ENCODE peak calls at places on chromosome 3, in six cellular contexts. One of them, this sample, is unnamed. For H3K4me1 and H3K27me3, the result is how much of the 10 kb centered on the place peaks cover.

GRCh38 chr3:169812844-169813677 is at the start of the genes LRRC34 and LRRIQ4:
- DNase-seq in endodermal cell: peak
- DNase-seq in SK-N-SH: peak
- DNase-seq in mesendoderm: peak
- DNase-seq in CD8-positive, alpha-beta memory T cell: peak
- DNase-seq in pancreas: peak
- DNase-seq in this sample: peak

GRCh38 chr3:17014734-17015133 is 130.0 kb downstream of the PLCL2 start:
- DNase-seq in endodermal cell: no peak
- DNase-seq in SK-N-SH: no peak
- DNase-seq in mesendoderm: no peak
- DNase-seq in CD8-positive, alpha-beta memory T cell: no peak
- DNase-seq in pancreas: no peak
- DNase-seq in this sample: no peak

GRCh38 chr3:143991713-143992112 is 20.1 kb downstream of the DIPK2A start:
- DNase-seq in endodermal cell: no peak
- DNase-seq in SK-N-SH: no peak
- DNase-seq in mesendoderm: no peak
- DNase-seq in CD8-positive, alpha-beta memory T cell: no peak
- DNase-seq in pancreas: no peak
- DNase-seq in this sample: no peak

GRCh38 chr3:114872588-114872987 is 274.5 kb downstream of the ZBTB20 start:
- DNase-seq in endodermal cell: no peak
- DNase-seq in SK-N-SH: no peak
- DNase-seq in mesendoderm: no peak
- DNase-seq in CD8-positive, alpha-beta memory T cell: no peak
- DNase-seq in pancreas: no peak
- DNase-seq in this sample: no peak

GRCh38 chr3:161409069-161409468 is 37.8 kb upstream of the SPTSSB start:
- DNase-seq in endodermal cell: peak
- DNase-seq in SK-N-SH: peak
- DNase-seq in mesendoderm: peak
- DNase-seq in CD8-positive, alpha-beta memory T cell: peak
- DNase-seq in pancreas: no peak
- DNase-seq in this sample: peak

GRCh38 chr3:55090310-55090709 is 162.5 kb upstream of the LRTM1 start:
- DNase-seq in endodermal cell: no peak
- DNase-seq in SK-N-SH: no peak
- DNase-seq in mesendoderm: no peak
- DNase-seq in CD8-positive, alpha-beta memory T cell: no peak
- DNase-seq in pancreas: no peak
- DNase-seq in this sample: no peak

GRCh38 chr3:17355591-17355990 is 386.8 kb downstream of the TBC1D5 start:
- DNase-seq in endodermal cell: no peak
- DNase-seq in SK-N-SH: no peak
- DNase-seq in mesendoderm: no peak
- DNase-seq in CD8-positive, alpha-beta memory T cell: no peak
- DNase-seq in pancreas: no peak
- DNase-seq in this sample: no peak

GRCh38 chr3:35484939-35485605 is 154.3 kb upstream of the ARPP21 start:
- DNase-seq in endodermal cell: no peak
- DNase-seq in SK-N-SH: no peak
- DNase-seq in mesendoderm: no peak
- DNase-seq in CD8-positive, alpha-beta memory T cell: no peak
- DNase-seq in pancreas: no peak
- DNase-seq in this sample: no peak

GRCh38 chr3:9623148-9623547 is 26.2 kb upstream of the MTMR14 start:
- DNase-seq in endodermal cell: no peak
- DNase-seq in SK-N-SH: peak
- DNase-seq in mesendoderm: no peak
- DNase-seq in CD8-positive, alpha-beta memory T cell: no peak
- DNase-seq in pancreas: no peak
- DNase-seq in this sample: no peak

GRCh38 chr3:171876651-171877272 is 33.6 kb downstream of the TMEM212 start:
- DNase-seq in endodermal cell: no peak
- DNase-seq in SK-N-SH: no peak
- DNase-seq in mesendoderm: no peak
- DNase-seq in CD8-positive, alpha-beta memory T cell: no peak
- DNase-seq in pancreas: no peak
- DNase-seq in this sample: no peak

GRCh38 chr3:4994144-4994730 is 15.0 kb downstream of the BHLHE40 start:
- DNase-seq in endodermal cell: peak
- DNase-seq in SK-N-SH: no peak
- DNase-seq in mesendoderm: no peak
- DNase-seq in CD8-positive, alpha-beta memory T cell: no peak
- DNase-seq in pancreas: no peak
- DNase-seq in this sample: no peak

GRCh38 chr3:59731909-59732308 is 682.1 kb upstream of the CFAP20DC start:
- DNase-seq in endodermal cell: no peak
- DNase-seq in SK-N-SH: no peak
- DNase-seq in mesendoderm: no peak
- DNase-seq in CD8-positive, alpha-beta memory T cell: no peak
- DNase-seq in pancreas: no peak
- DNase-seq in this sample: no peak

GRCh38 chr3:129469026-129469425 is 29.0 kb downstream of the IFT122 start:
- DNase-seq in endodermal cell: no peak
- DNase-seq in SK-N-SH: no peak
- DNase-seq in mesendoderm: no peak
- DNase-seq in CD8-positive, alpha-beta memory T cell: no peak
- DNase-seq in pancreas: no peak
- DNase-seq in this sample: no peak

DNA sequence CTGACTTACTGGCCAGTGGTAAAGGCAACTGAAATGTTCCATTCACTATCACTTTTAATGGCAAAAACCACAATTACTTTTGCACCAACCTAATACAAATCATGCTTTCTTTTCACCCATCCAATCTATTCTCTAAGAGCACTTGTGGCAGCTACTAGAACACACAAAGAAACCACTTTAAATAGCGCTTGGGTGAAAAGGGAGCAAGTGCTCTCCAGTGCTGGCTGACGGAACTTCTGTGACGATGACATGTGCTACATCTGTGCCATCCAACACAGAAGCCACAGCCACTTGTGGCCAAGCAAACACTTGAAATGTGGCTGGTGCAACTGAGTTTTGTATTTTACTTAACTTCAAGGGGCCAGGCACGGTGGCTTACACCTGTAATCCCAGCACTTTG is 18.9 kb downstream of the SH3BP5 start:
- DNase-seq in endodermal cell: no peak
- DNase-seq in SK-N-SH: no peak
- DNase-seq in mesendoderm: no peak
- DNase-seq in CD8-positive, alpha-beta memory T cell: peak
- DNase-seq in pancreas: no peak
- DNase-seq in this sample: no peak
- H3K4me1 ChIP-seq in endodermal cell: under half
- H3K4me1 ChIP-seq in SK-N-SH: under half
- H3K4me1 ChIP-seq in mesendoderm: under half
- H3K4me1 ChIP-seq in CD8-positive, alpha-beta memory T cell: half or more
- H3K4me1 ChIP-seq in pancreas: under half
- H3K4me1 ChIP-seq in this sample: under half

GRCh38 chr3:60742606-60743145 is 508.6 kb downstream of the FHIT start:
- DNase-seq in endodermal cell: peak
- DNase-seq in SK-N-SH: no peak
- DNase-seq in mesendoderm: peak
- DNase-seq in CD8-positive, alpha-beta memory T cell: no peak
- DNase-seq in pancreas: no peak
- DNase-seq in this sample: no peak
- H3K27me3 ChIP-seq in endodermal cell: under half
- H3K27me3 ChIP-seq in SK-N-SH: under half
- H3K27me3 ChIP-seq in mesendoderm: under half
- H3K27me3 ChIP-seq in CD8-positive, alpha-beta memory T cell: under half
- H3K27me3 ChIP-seq in pancreas: under half
- H3K27me3 ChIP-seq in this sample: under half

GRCh38 chr3:123389338-123389910 is 59.5 kb downstream of the ADCY5 start:
- DNase-seq in endodermal cell: no peak
- DNase-seq in SK-N-SH: no peak
- DNase-seq in mesendoderm: no peak
- DNase-seq in CD8-positive, alpha-beta memory T cell: no peak
- DNase-seq in pancreas: no peak
- DNase-seq in this sample: no peak

GRCh38 chr3:123388811-123389210 is 60.1 kb downstream of the ADCY5 start:
- DNase-seq in endodermal cell: no peak
- DNase-seq in SK-N-SH: no peak
- DNase-seq in mesendoderm: no peak
- DNase-seq in CD8-positive, alpha-beta memory T cell: no peak
- DNase-seq in pancreas: no peak
- DNase-seq in this sample: peak

GRCh38 chr3:123392871-123393620 is 55.8 kb downstream of the ADCY5 start:
- DNase-seq in endodermal cell: no peak
- DNase-seq in SK-N-SH: no peak
- DNase-seq in mesendoderm: no peak
- DNase-seq in CD8-positive, alpha-beta memory T cell: no peak
- DNase-seq in pancreas: no peak
- DNase-seq in this sample: no peak

GRCh38 chr3:123392368-123392767 is 56.5 kb downstream of the ADCY5 start:
- DNase-seq in endodermal cell: no peak
- DNase-seq in SK-N-SH: no peak
- DNase-seq in mesendoderm: no peak
- DNase-seq in CD8-positive, alpha-beta memory T cell: no peak
- DNase-seq in pancreas: no peak
- DNase-seq in this sample: no peak

GRCh38 chr3:123390865-123391613 is 57.9 kb downstream of the ADCY5 start:
- DNase-seq in endodermal cell: no peak
- DNase-seq in SK-N-SH: peak
- DNase-seq in mesendoderm: no peak
- DNase-seq in CD8-positive, alpha-beta memory T cell: no peak
- DNase-seq in pancreas: no peak
- DNase-seq in this sample: no peak
- H3K27ac ChIP-seq in endodermal cell: no peak
- H3K27ac ChIP-seq in SK-N-SH: peak
- H3K27ac ChIP-seq in mesendoderm: no peak
- H3K27ac ChIP-seq in CD8-positive, alpha-beta memory T cell: no peak
- H3K27ac ChIP-seq in pancreas: no peak
- H3K27ac ChIP-seq in this sample: peak

GRCh38 chr3:71063768-71064287 is 519.7 kb downstream of the FOXP1 start:
- DNase-seq in endodermal cell: peak
- DNase-seq in SK-N-SH: peak
- DNase-seq in mesendoderm: peak
- DNase-seq in CD8-positive, alpha-beta memory T cell: no peak
- DNase-seq in pancreas: peak
- DNase-seq in this sample: peak

GRCh38 chr3:71064976-71065763 is 518.4 kb downstream of the FOXP1 start:
- DNase-seq in endodermal cell: peak
- DNase-seq in SK-N-SH: no peak
- DNase-seq in mesendoderm: peak
- DNase-seq in CD8-positive, alpha-beta memory T cell: no peak
- DNase-seq in pancreas: peak
- DNase-seq in this sample: peak

GRCh38 chr3:71065764-71066013 is 517.8 kb downstream of the FOXP1 start:
- DNase-seq in endodermal cell: no peak
- DNase-seq in SK-N-SH: no peak
- DNase-seq in mesendoderm: no peak
- DNase-seq in CD8-positive, alpha-beta memory T cell: no peak
- DNase-seq in pancreas: no peak
- DNase-seq in this sample: no peak

GRCh38 chr3:71062920-71063767 is 520.4 kb downstream of the FOXP1 start:
- DNase-seq in endodermal cell: no peak
- DNase-seq in SK-N-SH: peak
- DNase-seq in mesendoderm: no peak
- DNase-seq in CD8-positive, alpha-beta memory T cell: peak
- DNase-seq in pancreas: no peak
- DNase-seq in this sample: no peak

GRCh38 chr3:71064288-71064975 is 519.1 kb downstream of the FOXP1 start:
- DNase-seq in endodermal cell: peak
- DNase-seq in SK-N-SH: peak
- DNase-seq in mesendoderm: peak
- DNase-seq in CD8-positive, alpha-beta memory T cell: peak
- DNase-seq in pancreas: peak
- DNase-seq in this sample: peak
- H3K4me1 ChIP-seq in endodermal cell: under half
- H3K4me1 ChIP-seq in SK-N-SH: under half
- H3K4me1 ChIP-seq in mesendoderm: under half
- H3K4me1 ChIP-seq in CD8-positive, alpha-beta memory T cell: half or more
- H3K4me1 ChIP-seq in pancreas: under half
- H3K4me1 ChIP-seq in this sample: under half

GRCh38 chr3:57164606-57165573 is at the start of gene IL17RD:
- DNase-seq in endodermal cell: peak
- DNase-seq in SK-N-SH: peak
- DNase-seq in mesendoderm: peak
- DNase-seq in CD8-positive, alpha-beta memory T cell: peak
- DNase-seq in pancreas: peak
- DNase-seq in this sample: peak

GRCh38 chr3:57164217-57164605 is 942 bp downstream of the IL17RD start:
- DNase-seq in endodermal cell: peak
- DNase-seq in SK-N-SH: no peak
- DNase-seq in mesendoderm: peak
- DNase-seq in CD8-positive, alpha-beta memory T cell: peak
- DNase-seq in pancreas: peak
- DNase-seq in this sample: peak

GRCh38 chr3:57165637-57166036 is 484 bp upstream of the IL17RD start:
- DNase-seq in endodermal cell: no peak
- DNase-seq in SK-N-SH: no peak
- DNase-seq in mesendoderm: no peak
- DNase-seq in CD8-positive, alpha-beta memory T cell: no peak
- DNase-seq in pancreas: no peak
- DNase-seq in this sample: no peak

GRCh38 chr3:57161915-57162314 is 3.2 kb downstream of the IL17RD start:
- DNase-seq in endodermal cell: peak
- DNase-seq in SK-N-SH: no peak
- DNase-seq in mesendoderm: peak
- DNase-seq in CD8-positive, alpha-beta memory T cell: no peak
- DNase-seq in pancreas: no peak
- DNase-seq in this sample: no peak

DNA sequence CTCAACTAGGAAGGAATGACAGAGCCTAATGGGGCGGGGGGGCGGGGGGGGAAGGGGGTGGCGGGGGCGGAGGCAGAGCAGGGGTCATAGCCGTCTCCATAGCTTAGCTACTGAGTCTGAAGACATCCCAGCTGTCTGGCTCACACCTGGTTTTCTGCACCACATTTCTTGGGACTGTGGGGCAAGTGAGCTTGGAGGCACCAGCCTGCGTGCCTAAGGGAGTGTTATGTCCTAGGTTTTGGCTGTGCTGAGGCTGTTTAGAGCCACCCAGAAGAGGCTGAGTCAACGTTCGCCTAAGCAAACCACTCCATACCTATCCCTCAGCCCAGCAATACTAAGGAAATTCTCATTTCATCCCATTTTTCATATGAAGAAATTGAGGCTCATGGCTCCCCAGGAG is 1.4 kb downstream of the IL17RD start:
- DNase-seq in endodermal cell: peak
- DNase-seq in SK-N-SH: no peak
- DNase-seq in mesendoderm: peak
- DNase-seq in CD8-positive, alpha-beta memory T cell: no peak
- DNase-seq in pancreas: no peak
- DNase-seq in this sample: no peak
- H3K27me3 ChIP-seq in endodermal cell: under half
- H3K27me3 ChIP-seq in SK-N-SH: under half
- H3K27me3 ChIP-seq in mesendoderm: under half
- H3K27me3 ChIP-seq in CD8-positive, alpha-beta memory T cell: under half
- H3K27me3 ChIP-seq in pancreas: under half
- H3K27me3 ChIP-seq in this sample: under half

GRCh38 chr3:72816843-72817485 is 31.3 kb downstream of the SHQ1 start:
- DNase-seq in endodermal cell: no peak
- DNase-seq in SK-N-SH: no peak
- DNase-seq in mesendoderm: no peak
- DNase-seq in CD8-positive, alpha-beta memory T cell: no peak
- DNase-seq in pancreas: no peak
- DNase-seq in this sample: no peak
- H3K27ac ChIP-seq in endodermal cell: no peak
- H3K27ac ChIP-seq in SK-N-SH: no peak
- H3K27ac ChIP-seq in mesendoderm: no peak
- H3K27ac ChIP-seq in CD8-positive, alpha-beta memory T cell: no peak
- H3K27ac ChIP-seq in pancreas: no peak
- H3K27ac ChIP-seq in this sample: no peak